ENCODE peak calls at places on chromosomes 16 and 17, in five cellular contexts. U is lower leg skin, C is heart left ventricle, Y is breast epithelium, S is transverse colon. W is an unnamed sample.

GRCh38 chr16:2473425-2473926 is 1.5 kb upstream of the TBC1D24 start:
- DNase-seq in C (no peak), S (no peak), U (no peak), Y (no peak), W (no peak)

GRCh38 chr17:45156242-45156641 is 5.4 kb upstream of the HEXIM2 start:
- DNase-seq in C (no peak), Y (no peak), S (no peak), U (no peak), W (no peak)

GRCh38 chr16:50154369-50154947 is 1.4 kb downstream of the TENT4B start:
- DNase-seq in U (no peak), S (peak), C (no peak), Y (no peak), W (peak)

GRCh38 chr16:81405702-81406113 is 38.9 kb upstream of the CMIP start:
- DNase-seq in U (no peak), S (no peak), Y (peak), C (no peak), W (no peak)

GRCh38 chr16:4056161-4057105 is 59.8 kb downstream of the ADCY9 start:
- DNase-seq in C (no peak), Y (no peak), U (no peak), S (peak), W (no peak)

GRCh38 chr16:65833171-65833871 is 533.2 kb upstream of the CDH5 start:
- DNase-seq in S (no peak), U (no peak), C (no peak), Y (no peak), W (no peak)

GRCh38 chr17:74513987-74514631 is 17.2 kb downstream of the CD300LB start:
- DNase-seq in S (no peak), C (no peak), Y (peak), U (no peak), W (peak)

GRCh38 chr17:301681-302299 is 50.8 kb downstream of the RPH3AL start:
- DNase-seq in C (peak), S (peak), U (no peak), Y (no peak), W (no peak)

GRCh38 chr16:71709231-71709781 is 15.2 kb downstream of the PHLPP2 start:
- DNase-seq in C (no peak), Y (no peak), S (no peak), U (no peak), W (peak)

DNA sequence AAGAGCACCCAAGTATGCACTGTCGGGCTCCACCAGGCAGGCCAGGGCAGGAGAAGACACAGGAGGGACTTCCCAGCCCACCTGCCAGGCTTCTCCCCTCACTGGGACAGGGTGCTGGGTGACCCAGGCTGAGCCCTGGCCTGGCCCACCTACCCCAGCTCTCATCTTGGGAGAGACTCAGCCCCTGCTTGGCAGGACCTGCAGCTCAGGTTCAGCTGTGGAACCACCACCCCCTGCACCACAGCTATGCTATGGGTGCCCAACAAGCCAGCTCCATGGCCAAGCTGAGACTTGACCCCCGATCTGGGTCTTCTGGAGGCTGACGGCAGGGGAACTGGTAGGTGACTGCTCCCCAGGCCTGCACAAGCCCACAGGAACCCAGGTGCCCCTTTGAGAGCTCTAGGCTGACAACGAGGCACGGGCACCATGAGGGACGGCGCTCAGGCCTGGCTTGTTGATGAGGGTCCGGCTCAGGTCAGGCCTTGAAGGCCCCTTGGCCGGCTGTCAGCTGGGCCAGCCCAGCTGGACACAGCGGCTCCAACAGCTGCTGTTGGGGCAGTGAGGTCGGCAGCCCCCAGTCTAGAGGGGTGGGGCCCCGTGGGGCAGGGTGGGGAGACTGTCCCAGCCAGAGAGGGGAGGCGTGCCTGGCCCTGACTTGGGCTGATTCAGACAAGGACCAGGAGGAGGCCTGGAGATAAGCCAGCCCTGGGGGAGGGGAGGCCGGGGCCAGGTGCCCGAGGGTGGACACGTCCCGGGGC is 4.6 kb downstream of the RPUSD1 start:
- DNase-seq in S (no peak), U (no peak), C (peak), Y (no peak), W (peak)
- TF ChIP-seq POLR2A in S (no peak), U (no peak), C (no peak), Y (no peak), W (no peak)

DNA sequence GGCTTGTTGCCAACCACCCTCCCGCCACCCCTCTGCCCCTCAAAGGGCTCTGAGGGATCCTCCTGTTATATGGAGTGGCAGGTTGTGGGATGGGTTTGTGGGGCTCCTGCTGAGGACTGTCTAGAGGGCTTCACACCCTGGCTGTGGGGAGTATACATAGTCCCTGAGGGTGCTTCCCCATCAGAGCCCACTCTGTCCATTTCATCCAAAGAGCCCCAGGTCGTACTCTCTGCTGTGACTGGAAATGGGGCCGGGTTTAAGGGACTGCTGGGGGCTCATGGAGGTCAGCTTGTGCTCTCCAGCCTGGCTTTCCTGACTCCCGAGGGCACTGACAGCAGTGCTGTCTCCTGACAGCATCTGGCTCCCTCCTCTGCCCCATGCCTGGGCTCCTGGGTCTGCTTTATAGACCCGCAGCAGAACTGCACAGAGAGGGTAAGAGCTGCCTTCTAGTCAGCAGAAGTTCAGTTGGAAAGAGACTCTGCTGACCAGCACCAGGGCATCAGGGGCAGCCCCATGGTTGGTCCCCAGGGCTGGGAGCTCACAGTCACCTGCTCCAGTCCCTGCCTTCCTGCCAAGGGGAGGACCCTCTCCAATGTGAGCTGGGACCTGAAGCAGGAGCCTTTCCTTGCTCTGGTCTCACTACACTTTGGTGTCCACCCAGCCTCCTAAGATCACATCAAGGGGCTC is 17.8 kb upstream of the TNS4 start:
- DNase-seq in S (no peak), Y (no peak), U (no peak), C (peak), W (no peak)
- TF ChIP-seq POLR2A in S (no peak), Y (no peak), U (no peak), C (no peak), W (no peak)

GRCh38 chr17:28792877-28793666 is 49.3 kb downstream of the TRAF4 start:
- DNase-seq in C (no peak), U (no peak), S (no peak), Y (no peak), W (peak)
- TF ChIP-seq POLR2A in C (no peak), U (no peak), S (no peak), Y (no peak), W (no peak)

DNA sequence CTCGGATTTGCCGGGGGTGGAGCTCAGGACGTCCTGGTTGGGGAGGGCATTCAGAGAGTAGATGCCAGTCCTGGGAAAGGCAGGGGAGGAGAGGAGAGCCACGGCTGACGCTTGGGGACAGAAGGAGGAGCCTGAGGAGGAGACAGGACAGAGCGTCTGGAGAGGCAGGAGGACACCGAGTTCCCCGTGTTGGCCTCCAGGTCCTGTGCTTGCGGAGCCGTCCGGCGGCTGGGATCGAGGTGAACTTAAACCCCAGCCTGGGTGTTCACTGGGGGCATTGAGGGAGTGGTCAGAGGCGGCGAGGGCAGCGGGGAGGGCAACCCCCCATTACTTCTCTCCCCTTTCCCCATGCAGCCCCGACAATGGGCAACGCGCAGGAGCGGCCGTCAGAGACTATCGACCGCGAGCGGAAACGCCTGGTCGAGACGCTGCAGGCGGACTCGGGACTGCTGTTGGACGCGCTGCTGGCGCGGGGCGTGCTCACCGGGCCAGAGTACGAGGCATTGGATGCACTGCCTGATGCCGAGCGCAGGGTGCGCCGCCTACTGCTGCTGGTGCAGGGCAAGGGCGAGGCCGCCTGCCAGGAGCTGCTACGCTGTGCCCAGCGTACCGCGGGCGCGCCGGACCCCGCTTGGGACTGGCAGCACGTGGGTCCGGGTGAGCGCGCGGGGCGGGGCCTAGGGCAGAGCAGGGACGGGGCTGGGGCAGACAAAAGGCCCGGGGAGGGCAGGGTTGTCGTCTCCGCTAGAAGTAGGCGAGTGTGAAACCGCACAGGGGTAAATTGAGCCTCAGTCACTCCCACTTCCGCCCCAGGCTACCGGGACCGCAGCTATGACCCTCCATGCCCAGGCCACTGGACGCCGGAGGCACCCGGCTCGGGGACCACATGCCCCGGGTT is 3.7 kb downstream of the NOL3 start:
- DNase-seq in S (peak), C (peak), Y (peak), U (peak), W (peak)
- TF ChIP-seq POLR2A in S (peak), C (peak), Y (no peak), U (no peak), W (peak)

GRCh38 chr16:22190169-22191088 is 15.6 kb upstream of the EEF2K start:
- DNase-seq in Y (peak), S (peak), U (peak), C (peak), W (peak)
- TF ChIP-seq POLR2A in Y (peak), S (peak), U (no peak), C (no peak), W (no peak)

GRCh38 chr17:44095388-44095646 is 24.8 kb downstream of the G6PC3 start:
- DNase-seq in U (no peak), S (no peak), C (no peak), Y (no peak), W (peak)

GRCh38 chr17:44093231-44093900 is 22.8 kb downstream of the G6PC3 start:
- DNase-seq in S (no peak), U (no peak), Y (no peak), C (no peak), W (no peak)

GRCh38 chr17:44097110-44097810 is 26.2 kb downstream of the HDAC5 start:
- DNase-seq in U (no peak), Y (no peak), S (no peak), C (peak), W (no peak)

GRCh38 chr17:44094701-44095387 is 24.3 kb downstream of the G6PC3 start:
- DNase-seq in Y (no peak), C (no peak), S (no peak), U (no peak), W (no peak)

DNA sequence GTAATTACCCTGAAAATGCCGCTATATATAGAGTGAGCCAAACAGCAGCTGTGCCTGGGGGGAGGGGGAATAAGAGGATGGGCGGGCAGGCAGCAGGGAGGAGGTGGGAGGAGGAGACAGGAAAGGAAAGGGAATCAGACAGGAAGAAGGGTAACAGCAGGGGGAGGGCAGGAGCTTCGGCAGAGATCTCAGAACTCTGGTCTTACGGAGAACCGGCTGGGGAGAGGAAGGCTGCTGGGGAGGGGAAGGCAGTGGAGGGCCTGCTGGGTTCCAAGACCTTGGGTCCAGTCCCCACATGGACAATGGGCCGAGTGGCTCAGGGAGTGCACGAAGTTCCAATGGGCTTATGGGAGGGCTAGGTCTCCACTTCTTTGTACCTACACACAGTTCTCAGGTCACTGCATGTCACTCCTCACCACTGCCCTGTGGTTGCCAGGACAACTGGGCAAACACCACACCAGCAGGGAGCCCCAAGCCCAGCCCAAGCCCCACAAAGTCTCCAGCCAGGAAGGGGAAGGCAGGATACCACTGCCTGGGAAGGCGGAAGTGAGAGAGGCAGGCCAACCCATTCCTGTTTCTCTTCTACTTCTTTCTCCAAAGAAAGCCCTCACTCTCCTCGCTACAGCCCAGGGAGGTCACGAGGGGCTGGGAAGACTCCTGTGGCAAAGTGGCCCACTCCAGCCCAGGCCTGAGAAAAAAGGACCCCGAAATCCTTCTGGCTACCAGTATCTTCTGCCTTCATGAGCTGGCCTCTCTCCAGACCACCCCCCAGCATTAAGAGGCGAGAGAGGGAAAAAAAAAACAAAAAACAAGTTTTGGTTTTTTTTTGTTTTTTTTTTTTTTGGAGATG is 25.3 kb downstream of the G6PC3 start:
- DNase-seq in Y (no peak), S (peak), U (peak), C (peak), W (peak)
- TF ChIP-seq POLR2A in Y (no peak), S (peak), U (no peak), C (no peak), W (no peak)

GRCh38 chr16:85448557-85449194 is 164.4 kb upstream of the GSE1 start:
- DNase-seq in S (peak), C (no peak), Y (no peak), U (no peak), W (no peak)
- TF ChIP-seq POLR2A in S (no peak), C (no peak), Y (no peak), U (no peak), W (no peak)

DNA sequence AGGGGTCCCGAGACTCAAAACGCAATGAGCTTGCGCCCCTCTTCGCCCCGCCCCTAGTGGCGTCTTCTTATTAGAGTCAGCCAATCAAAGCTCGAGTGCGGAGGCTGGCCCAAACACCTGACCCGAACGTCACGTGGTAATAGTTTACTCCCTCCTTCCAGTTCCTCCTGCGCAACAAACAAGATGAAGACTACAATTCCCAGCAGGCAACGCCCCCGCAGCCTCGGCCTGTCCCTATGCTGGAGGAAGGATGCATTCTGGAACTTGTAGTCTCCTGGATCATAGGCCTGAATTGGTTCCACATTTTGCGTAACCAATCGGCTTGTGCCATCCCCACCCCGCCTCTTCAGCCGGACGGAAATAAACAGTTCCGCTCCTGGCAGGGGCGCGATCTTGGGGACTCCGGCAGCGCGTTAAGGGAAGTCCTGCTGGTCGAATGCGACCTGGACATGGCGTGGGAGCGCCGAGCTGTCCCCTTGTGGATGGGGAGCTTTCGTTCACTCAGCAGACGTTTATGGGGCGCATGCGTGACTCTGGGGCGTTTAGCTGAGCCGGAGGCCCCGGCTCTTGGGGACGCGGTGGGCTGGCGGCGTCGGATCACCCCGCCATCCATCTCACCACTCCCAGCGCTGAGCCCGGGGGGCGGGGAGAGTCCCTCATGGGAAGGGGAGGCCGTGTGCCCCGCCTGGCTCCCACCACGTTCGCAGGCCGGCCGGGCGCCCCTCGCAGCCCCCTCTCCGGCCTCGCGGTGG is at the start of gene WBP2:
- DNase-seq in U (peak), C (peak), Y (peak), S (peak), W (peak)
- TF ChIP-seq POLR2A in U (peak), C (peak), Y (peak), S (peak), W (peak)

GRCh38 chr17:82242698-82242976 is 13.8 kb downstream of the SLC16A3 start:
- DNase-seq in S (no peak), C (no peak), U (no peak), Y (no peak), W (no peak)

GRCh38 chr17:82241183-82241925 is 12.5 kb downstream of the SLC16A3 start:
- DNase-seq in C (peak), S (peak), Y (peak), U (peak), W (no peak)

GRCh38 chr17:82242977-82243647 is 14.3 kb downstream of the SLC16A3 start:
- DNase-seq in C (peak), Y (peak), S (peak), U (no peak), W (no peak)

GRCh38 chr17:82240506-82241182 is 11.8 kb downstream of the SLC16A3 start:
- DNase-seq in U (no peak), Y (no peak), C (no peak), S (no peak), W (no peak)

DNA sequence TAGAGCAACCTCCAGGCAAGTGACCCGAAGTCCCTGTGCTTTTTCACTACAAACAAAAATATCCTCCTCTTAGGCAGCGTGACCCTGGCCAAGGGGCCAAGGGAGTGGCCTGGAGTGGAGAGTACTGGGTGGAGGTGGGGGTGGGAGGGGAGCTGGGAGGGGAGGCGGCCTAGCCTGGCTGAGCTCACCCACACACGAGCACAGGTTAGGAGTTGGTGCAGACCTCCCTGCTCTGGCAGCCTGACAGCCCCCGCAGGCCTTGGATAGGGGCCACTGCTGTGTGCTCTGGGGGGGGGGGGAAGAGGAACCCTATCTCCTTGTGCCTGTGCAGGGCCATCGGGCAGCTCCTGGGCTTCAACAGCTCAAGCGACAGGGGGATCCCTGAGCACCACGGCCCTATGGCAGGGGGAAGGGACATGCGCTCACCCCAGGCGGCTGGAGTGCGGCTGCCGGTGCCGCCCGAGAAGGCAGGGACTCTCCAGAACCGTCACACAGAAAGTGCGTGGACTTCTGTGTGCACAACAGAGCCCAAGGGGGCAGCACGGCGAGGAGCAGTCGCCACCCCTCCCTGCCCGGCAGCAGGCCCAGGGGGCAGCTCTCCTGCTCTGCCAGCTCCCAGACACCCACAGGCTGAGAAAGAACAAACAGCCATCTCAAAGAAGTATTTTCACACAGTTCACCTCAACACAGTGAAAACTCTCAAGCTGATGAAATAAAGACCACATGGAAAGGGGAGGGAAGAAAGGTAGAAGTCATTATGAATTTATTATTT is 13.3 kb downstream of the SLC16A3 start:
- DNase-seq in U (no peak), Y (no peak), S (peak), C (peak), W (peak)
- TF ChIP-seq POLR2A in U (no peak), Y (no peak), S (no peak), C (no peak), W (no peak)

W was measured in erythroblast.